ENCODE peak calls at places on chromosomes 16 and 17, in ten cellular contexts. P, D, X, C, J, O, G, M, T and R are unnamed samples.

GRCh38 chr17:82023447-82024241 is 539 bp downstream of the LRRC45 start:
- DNase-seq in T (no peak), G (peak), P (no peak), X (no peak), D (peak), M (peak), O (no peak), C (peak), J (no peak), R (no peak)

GRCh38 chr17:67016039-67016762 is 28.2 kb upstream of the CACNG1 start:
- DNase-seq in T (no peak), O (no peak), J (no peak), M (no peak), X (no peak), P (no peak), G (no peak), C (no peak), D (no peak), R (no peak)

GRCh38 chr16:3656491-3657468 is 2.3 kb downstream of the DNASE1 start:
- DNase-seq in M (no peak), D (no peak), G (no peak), C (no peak), O (no peak), P (no peak), X (no peak), J (peak), T (no peak), R (peak)

GRCh38 chr17:4597975-4598374 is 13.6 kb downstream of the SMTNL2 start:
- DNase-seq in C (no peak), P (no peak), O (no peak), J (peak), G (no peak), M (no peak), X (no peak), T (no peak), D (no peak), R (no peak)

GRCh38 chr16:72785886-72786285 is 262.0 kb downstream of the ZFHX3 start:
- DNase-seq in O (no peak), G (no peak), T (peak), J (no peak), C (no peak), M (peak), P (no peak), X (no peak), D (no peak), R (no peak)

GRCh38 chr16:11651796-11652195 is 16.5 kb upstream of the SNN start:
- DNase-seq in P (no peak), J (no peak), G (no peak), D (no peak), O (no peak), C (no peak), M (no peak), X (no peak), T (no peak), R (no peak)

GRCh38 chr17:74245818-74246204 is 28.2 kb upstream of the DNAI2 start:
- DNase-seq in P (no peak), X (no peak), M (no peak), T (no peak), O (no peak), J (no peak), G (no peak), C (no peak), D (no peak), R (no peak)

GRCh38 chr17:46192484-46193245 is 564 bp downstream of the KANSL1 start:
- DNase-seq in D (peak), T (peak), X (peak), J (no peak), M (peak), G (peak), O (peak), P (peak), C (peak), R (peak)

GRCh38 chr16:17424771-17425170 is 46.0 kb downstream of the XYLT1 start:
- DNase-seq in P (no peak), D (no peak), M (no peak), X (no peak), T (no peak), O (no peak), J (peak), C (no peak), G (no peak), R (no peak)

GRCh38 chr16:57191056-57191536 is 5.0 kb downstream of the RSPRY1 start:
- DNase-seq in X (no peak), M (peak), G (no peak), P (no peak), D (no peak), J (no peak), O (no peak), C (no peak), T (peak), R (no peak)

GRCh38 chr17:35808962-35809854 is at the start of gene TAF15:
- DNase-seq in D (peak), J (peak), G (peak), X (peak), O (peak), M (peak), C (peak), P (peak), T (peak), R (peak)

GRCh38 chr17:57697891-57698708 is 47.0 kb downstream of the CCDC182 start:
- DNase-seq in T (no peak), J (no peak), M (no peak), O (no peak), G (no peak), P (no peak), D (no peak), C (no peak), X (no peak), R (no peak)

GRCh38 chr17:6755731-6756184 is at the start of gene XAF1:
- DNase-seq in P (no peak), D (no peak), G (peak), T (peak), O (no peak), M (peak), J (no peak), X (no peak), C (no peak), R (peak)

GRCh38 chr17:43720311-43721060 is 38.1 kb downstream of the SOST start:
- DNase-seq in X (no peak), C (peak), J (no peak), D (peak), G (peak), M (peak), O (peak), P (peak), T (peak), R (peak)

GRCh38 chr16:77805403-77805802 is 17.0 kb downstream of the VAT1L start:
- DNase-seq in T (no peak), G (no peak), X (no peak), D (no peak), O (no peak), J (no peak), P (no peak), C (peak), M (no peak), R (no peak)

GRCh38 chr17:14458724-14459123 is 157.8 kb downstream of the HS3ST3B1 start:
- DNase-seq in C (no peak), G (no peak), D (no peak), M (no peak), O (no peak), J (no peak), X (no peak), P (no peak), T (no peak), R (no peak)

GRCh38 chr17:44976198-44976597 is 8.1 kb upstream of the C1QL1 start:
- DNase-seq in C (no peak), M (no peak), O (no peak), T (no peak), X (no peak), G (no peak), D (no peak), J (no peak), P (no peak), R (no peak)

GRCh38 chr17:48751172-48751571 is 22.6 kb upstream of the HOXB13 start:
- DNase-seq in O (no peak), X (no peak), G (no peak), P (no peak), D (no peak), C (no peak), M (no peak), T (no peak), J (no peak), R (no peak)

GRCh38 chr16:84479716-84480450 is 24.6 kb downstream of the MEAK7 start:
- DNase-seq in C (no peak), O (no peak), P (no peak), T (no peak), X (no peak), M (no peak), J (no peak), G (no peak), D (no peak), R (no peak)

GRCh38 chr17:50686494-50687199 is 21.1 kb downstream of the ANKRD40 start:
- DNase-seq in T (peak), O (no peak), X (no peak), M (peak), J (no peak), P (no peak), C (no peak), G (no peak), D (no peak), R (no peak)

GRCh38 chr16:85810742-85811115 is 11.2 kb downstream of the COX4I1 start:
- DNase-seq in D (no peak), X (no peak), O (no peak), P (no peak), G (no peak), T (no peak), J (peak), M (no peak), C (no peak), R (no peak)

GRCh38 chr16:2924901-2925820 is 13.4 kb downstream of the FLYWCH1 start:
- DNase-seq in D (peak), X (no peak), M (no peak), P (no peak), C (no peak), T (no peak), J (no peak), G (no peak), O (no peak), R (no peak)

GRCh38 chr16:57252148-57252721 is 7.2 kb downstream of the ARL2BP start:
- DNase-seq in G (no peak), T (no peak), M (no peak), C (no peak), J (peak), P (no peak), O (no peak), X (no peak), D (no peak), R (no peak)

GRCh38 chr17:15463363-15463762 is 4.1 kb downstream of the CDRT4 start:
- DNase-seq in M (peak), O (no peak), P (no peak), X (peak), T (peak), G (no peak), C (peak), D (peak), J (no peak), R (no peak)

GRCh38 chr17:35087731-35088646 is 24.5 kb upstream of the RFFL start:
- DNase-seq in M (peak), G (peak), O (peak), J (no peak), P (peak), D (peak), C (no peak), T (peak), X (no peak), R (peak)

GRCh38 chr16:10754941-10755340 is 11.3 kb downstream of the NUBP1 start:
- DNase-seq in P (no peak), T (peak), X (no peak), J (no peak), D (no peak), G (no peak), C (no peak), O (no peak), M (peak), R (no peak)

GRCh38 chr17:57557793-57558681 is 187.1 kb downstream of the CCDC182 start:
- DNase-seq in G (no peak), P (no peak), O (no peak), D (no peak), C (no peak), T (peak), J (no peak), M (peak), X (no peak), R (no peak)

GRCh38 chr17:50882851-50883250 is 16.7 kb upstream of the TOB1 start:
- DNase-seq in X (no peak), M (peak), C (no peak), J (no peak), O (no peak), D (no peak), P (no peak), T (peak), G (no peak), R (no peak)

GRCh38 chr16:9092282-9092962 is 978 bp downstream of the HAPSTR1 start:
- DNase-seq in T (no peak), G (peak), P (peak), D (peak), M (peak), J (no peak), O (peak), C (peak), X (no peak), R (peak)

GRCh38 chr16:56360117-56361008 is 65.0 kb downstream of the AMFR start:
- DNase-seq in O (no peak), M (no peak), C (no peak), X (no peak), J (no peak), G (no peak), T (no peak), D (no peak), P (no peak), R (no peak)

GRCh38 chr17:60392845-60393702 is 1.1 kb upstream of the USP32 start:
- DNase-seq in P (no peak), M (peak), X (peak), G (peak), D (no peak), C (peak), J (no peak), O (no peak), T (peak), R (peak)

GRCh38 chr17:49117581-49118230 is 14.9 kb upstream of the B4GALNT2 start:
- DNase-seq in C (no peak), O (no peak), G (no peak), J (no peak), X (no peak), T (no peak), P (no peak), M (no peak), D (no peak), R (no peak)

GRCh38 chr17:66884931-66885330 is 50.0 kb downstream of the CACNG5 start:
- DNase-seq in T (no peak), G (no peak), O (no peak), C (no peak), M (no peak), X (no peak), D (no peak), J (no peak), P (no peak), R (no peak)

GRCh38 chr17:78722101-78722761 is 59.8 kb downstream of the CYTH1 start:
- DNase-seq in M (no peak), G (no peak), J (no peak), D (no peak), T (no peak), P (peak), X (no peak), O (no peak), C (no peak), R (no peak)

GRCh38 chr17:31580331-31581021 is 189.0 kb downstream of the RAB11FIP4 start:
- DNase-seq in P (no peak), O (no peak), G (no peak), X (no peak), C (no peak), J (no peak), T (no peak), D (no peak), M (peak), R (no peak)

GRCh38 chr17:17313350-17313991 is 10.3 kb downstream of the NT5M start:
- DNase-seq in D (peak), J (peak), M (peak), C (no peak), O (no peak), T (no peak), X (no peak), G (peak), P (no peak), R (peak)